ENCODE peak calls at places on chromosomes 3 and 15, in ten cellular contexts. N is tibial artery, M is ascending aorta, Y is breast epithelium, Z is activated B cell treated with CpG ODN at 0.5 μM for 24 hours, V is nephron progenitor cell, A is suprapubic skin, H is A673, D is PC-9, W is PC-3. L is an unnamed sample.

GRCh38 chr3:182136008-182136910 is 424.5 kb downstream of the SOX2 start:
- DNase-seq in N (no peak), M (no peak), Y (no peak), Z (no peak), V (no peak), A (no peak), H (no peak), D (no peak), W (no peak), L (no peak)

GRCh38 chr3:186742618-186743335 is 25.6 kb downstream of the KNG1 start:
- DNase-seq in N (no peak), M (no peak), Y (no peak), Z (no peak), V (no peak), A (no peak), H (no peak), D (no peak), W (peak), L (no peak)

GRCh38 chr3:4588410-4588809 is 95.3 kb downstream of the ITPR1 start:
- DNase-seq in N (no peak), M (no peak), Y (no peak), Z (no peak), V (no peak), A (no peak), H (no peak), D (no peak), W (peak), L (no peak)

GRCh38 chr3:115512565-115513410 is 110.5 kb upstream of the GAP43 start:
- DNase-seq in N (no peak), M (peak), Y (no peak), Z (no peak), V (peak), A (peak), H (peak), D (no peak), W (no peak), L (peak)

GRCh38 chr3:152190636-152191183 is 78.0 kb upstream of the MBNL1 start:
- DNase-seq in N (no peak), M (no peak), Y (no peak), Z (no peak), V (no peak), A (no peak), H (no peak), D (no peak), W (no peak), L (no peak)

GRCh38 chr15:65867244-65867643 is 2.0 kb upstream of the RAB11A start:
- DNase-seq in N (no peak), M (no peak), Y (no peak), Z (no peak), V (no peak), A (no peak), H (no peak), D (peak), W (no peak), L (no peak)

GRCh38 chr3:49618412-49618811 is 55.7 kb upstream of the APEH start:
- DNase-seq in N (no peak), M (no peak), Y (no peak), Z (no peak), V (no peak), A (peak), H (no peak), D (no peak), W (no peak), L (no peak)

GRCh38 chr3:5186854-5187151 is 704 bp upstream of the EDEM1 start:
- DNase-seq in N (no peak), M (no peak), Y (no peak), Z (no peak), V (no peak), A (no peak), H (peak), D (no peak), W (peak), L (no peak)

GRCh38 chr15:65076486-65077290 is at the start of gene KBTBD13:
- DNase-seq in N (peak), M (no peak), Y (no peak), Z (no peak), V (no peak), A (no peak), H (no peak), D (no peak), W (no peak), L (no peak)

GRCh38 chr15:41827290-41827879 is 507 bp upstream of the JMJD7 start:
- DNase-seq in N (no peak), M (no peak), Y (no peak), Z (peak), V (peak), A (peak), H (no peak), D (peak), W (no peak), L (no peak)

GRCh38 chr3:123602325-123602724 is 17.5 kb upstream of the HACD2 start:
- DNase-seq in N (no peak), M (no peak), Y (no peak), Z (no peak), V (no peak), A (no peak), H (peak), D (peak), W (peak), L (peak)

GRCh38 chr3:72187131-72187530 is 402.2 kb upstream of the PROK2 start:
- DNase-seq in N (no peak), M (no peak), Y (no peak), Z (no peak), V (no peak), A (no peak), H (no peak), D (no peak), W (no peak), L (no peak)

GRCh38 chr3:151630938-151631417 is 102.7 kb upstream of the AADACL2 start:
- DNase-seq in N (no peak), M (no peak), Y (no peak), Z (no peak), V (no peak), A (no peak), H (peak), D (peak), W (peak), L (no peak)

GRCh38 chr3:15081960-15082664 is 16.8 kb downstream of the RBSN start:
- DNase-seq in N (no peak), M (no peak), Y (no peak), Z (no peak), V (no peak), A (no peak), H (no peak), D (peak), W (peak), L (no peak)

GRCh38 chr3:38210141-38210757 is 44.9 kb downstream of the OXSR1 start:
- DNase-seq in N (no peak), M (no peak), Y (no peak), Z (no peak), V (no peak), A (no peak), H (no peak), D (no peak), W (no peak), L (no peak)

GRCh38 chr3:196996454-196997265 is 28.0 kb upstream of the PIGZ start:
- DNase-seq in N (peak), M (no peak), Y (no peak), Z (no peak), V (no peak), A (peak), H (no peak), D (no peak), W (no peak), L (no peak)

GRCh38 chr15:62799919-62800318 is 242.6 kb upstream of the TPM1 start:
- DNase-seq in N (no peak), M (no peak), Y (no peak), Z (no peak), V (no peak), A (no peak), H (no peak), D (no peak), W (no peak), L (no peak)

GRCh38 chr3:148223266-148223665 is 474.4 kb upstream of the AGTR1 start:
- DNase-seq in N (no peak), M (no peak), Y (no peak), Z (no peak), V (no peak), A (no peak), H (no peak), D (no peak), W (no peak), L (no peak)

GRCh38 chr3:6416049-6416661 is 444.8 kb upstream of the GRM7 start:
- DNase-seq in N (no peak), M (no peak), Y (no peak), Z (no peak), V (no peak), A (no peak), H (no peak), D (no peak), W (no peak), L (no peak)

GRCh38 chr15:77496710-77497107 is 76.0 kb downstream of the HMG20A start:
- DNase-seq in N (peak), M (peak), Y (peak), Z (peak), V (peak), A (peak), H (peak), D (peak), W (peak), L (peak)

GRCh38 chr15:52206446-52206845 is 15.3 kb upstream of the GNB5 start:
- DNase-seq in N (no peak), M (no peak), Y (no peak), Z (no peak), V (no peak), A (no peak), H (no peak), D (no peak), W (no peak), L (no peak)

GRCh38 chr15:26867199-26868007 is 541 bp downstream of the GABRA5 start:
- DNase-seq in N (no peak), M (no peak), Y (no peak), Z (no peak), V (peak), A (no peak), H (no peak), D (no peak), W (no peak), L (no peak)

GRCh38 chr15:89926158-89926557 is 13.4 kb upstream of the ARPIN start:
- DNase-seq in N (no peak), M (no peak), Y (no peak), Z (no peak), V (no peak), A (no peak), H (no peak), D (no peak), W (no peak), L (no peak)

GRCh38 chr3:183819831-183820230 is 5.5 kb downstream of the MAP6D1 start:
- DNase-seq in N (peak), M (no peak), Y (no peak), Z (no peak), V (no peak), A (no peak), H (no peak), D (no peak), W (no peak), L (no peak)

GRCh38 chr15:85124173-85124572 is 142.5 kb downstream of the PDE8A start:
- DNase-seq in N (no peak), M (no peak), Y (no peak), Z (no peak), V (no peak), A (no peak), H (no peak), D (no peak), W (no peak), L (no peak)

GRCh38 chr15:99987701-99988100 is 254.5 kb upstream of the LYSMD4 start:
- DNase-seq in N (no peak), M (no peak), Y (no peak), Z (no peak), V (no peak), A (no peak), H (no peak), D (no peak), W (no peak), L (no peak)

GRCh38 chr3:150293401-150294001 is 114.6 kb upstream of the TSC22D2 start:
- DNase-seq in N (no peak), M (no peak), Y (no peak), Z (no peak), V (no peak), A (no peak), H (no peak), D (no peak), W (peak), L (no peak)

GRCh38 chr3:140238646-140239314 is 303.8 kb downstream of the CLSTN2 start:
- DNase-seq in N (no peak), M (no peak), Y (no peak), Z (no peak), V (no peak), A (no peak), H (no peak), D (no peak), W (no peak), L (no peak)

GRCh38 chr3:184361932-184362667 is 590 bp downstream of the POLR2H start:
- DNase-seq in N (peak), M (peak), Y (no peak), Z (peak), V (peak), A (peak), H (peak), D (peak), W (peak), L (peak)

GRCh38 chr3:119223511-119223910 is 17.2 kb downstream of the B4GALT4 start:
- DNase-seq in N (no peak), M (no peak), Y (no peak), Z (no peak), V (no peak), A (no peak), H (no peak), D (no peak), W (no peak), L (no peak)

GRCh38 chr15:38453971-38454686 is at the start of gene FAM98B:
- DNase-seq in N (peak), M (peak), Y (peak), Z (peak), V (peak), A (peak), H (peak), D (peak), W (peak), L (peak)
- TF ChIP-seq CTCF in N (no peak), M (no peak), Y (no peak), Z (no peak), V (no peak), A (no peak), H (peak), D (no peak), W (no peak), L (no peak)

DNA sequence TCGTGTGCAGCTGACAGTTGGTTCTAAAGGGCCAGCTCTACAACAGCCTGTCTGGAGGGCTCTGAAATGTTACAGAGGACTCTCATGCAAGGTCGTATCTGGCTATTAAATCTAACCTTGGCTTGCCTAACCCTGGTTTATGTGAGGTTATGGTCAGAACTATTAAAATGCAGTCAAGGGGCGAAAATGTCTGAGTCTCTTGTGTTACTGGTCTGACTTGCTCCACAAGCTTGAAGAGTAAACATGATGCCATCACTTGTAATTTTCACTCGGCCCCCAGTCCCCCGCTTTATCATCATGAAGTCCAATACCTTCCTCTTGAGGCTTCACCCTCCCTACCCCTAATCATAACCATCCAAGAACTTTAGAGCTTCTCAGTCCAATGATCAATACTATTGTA is 9.4 kb downstream of the ENTPD3 start:
- DNase-seq in N (no peak), M (no peak), Y (no peak), Z (no peak), V (no peak), A (no peak), H (no peak), D (peak), W (peak), L (no peak)
- TF ChIP-seq CTCF in N (no peak), M (no peak), Y (no peak), Z (no peak), V (no peak), A (no peak), H (peak), D (no peak), W (no peak), L (no peak)

GRCh38 chr3:58626841-58627579 is 39.6 kb downstream of the FAM3D start:
- DNase-seq in N (no peak), M (no peak), Y (no peak), Z (no peak), V (no peak), A (no peak), H (no peak), D (no peak), W (no peak), L (no peak)
- TF ChIP-seq CTCF in N (no peak), M (no peak), Y (no peak), Z (no peak), V (no peak), A (no peak), H (no peak), D (no peak), W (no peak), L (no peak)

GRCh38 chr3:153835540-153835939 is 285.6 kb upstream of the ARHGEF26 start:
- DNase-seq in N (no peak), M (no peak), Y (no peak), Z (no peak), V (no peak), A (no peak), H (no peak), D (no peak), W (peak), L (no peak)
- TF ChIP-seq CTCF in N (no peak), M (no peak), Y (no peak), Z (no peak), V (no peak), A (no peak), H (peak), D (no peak), W (peak), L (no peak)

GRCh38 chr3:46695177-46695961 is 1.9 kb upstream of the ALS2CL start:
- DNase-seq in N (peak), M (peak), Y (no peak), Z (no peak), V (peak), A (peak), H (peak), D (no peak), W (peak), L (peak)
- TF ChIP-seq CTCF in N (no peak), M (no peak), Y (peak), Z (no peak), V (peak), A (peak), H (peak), D (peak), W (peak), L (peak)

GRCh38 chr3:132722165-132723023 is at the start of gene NPHP3:
- DNase-seq in N (peak), M (peak), Y (peak), Z (peak), V (peak), A (peak), H (peak), D (peak), W (peak), L (peak)
- TF ChIP-seq CTCF in N (no peak), M (no peak), Y (peak), Z (no peak), V (no peak), A (no peak), H (no peak), D (no peak), W (no peak), L (no peak)

GRCh38 chr15:34618073-34618472 is 34.6 kb upstream of the GOLGA8B start:
- DNase-seq in N (no peak), M (no peak), Y (no peak), Z (no peak), V (no peak), A (no peak), H (no peak), D (no peak), W (no peak), L (no peak)

GRCh38 chr15:34619151-34619550 is 35.7 kb upstream of the GOLGA8B start:
- DNase-seq in N (no peak), M (no peak), Y (no peak), Z (no peak), V (no peak), A (no peak), H (no peak), D (no peak), W (no peak), L (no peak)

GRCh38 chr15:34620814-34621213 is 37.4 kb upstream of the GOLGA8B start:
- DNase-seq in N (no peak), M (no peak), Y (no peak), Z (no peak), V (no peak), A (no peak), H (peak), D (no peak), W (peak), L (no peak)

GRCh38 chr15:34620122-34620521 is 36.7 kb upstream of the GOLGA8B start:
- DNase-seq in N (no peak), M (no peak), Y (no peak), Z (no peak), V (no peak), A (no peak), H (no peak), D (no peak), W (no peak), L (no peak)

GRCh38 chr15:34621675-34622074 is 38.2 kb upstream of the GOLGA8B start:
- DNase-seq in N (no peak), M (no peak), Y (no peak), Z (no peak), V (no peak), A (no peak), H (peak), D (no peak), W (peak), L (no peak)
- TF ChIP-seq CTCF in N (peak), M (peak), Y (no peak), Z (no peak), V (no peak), A (no peak), H (peak), D (peak), W (peak), L (no peak)

DNA sequence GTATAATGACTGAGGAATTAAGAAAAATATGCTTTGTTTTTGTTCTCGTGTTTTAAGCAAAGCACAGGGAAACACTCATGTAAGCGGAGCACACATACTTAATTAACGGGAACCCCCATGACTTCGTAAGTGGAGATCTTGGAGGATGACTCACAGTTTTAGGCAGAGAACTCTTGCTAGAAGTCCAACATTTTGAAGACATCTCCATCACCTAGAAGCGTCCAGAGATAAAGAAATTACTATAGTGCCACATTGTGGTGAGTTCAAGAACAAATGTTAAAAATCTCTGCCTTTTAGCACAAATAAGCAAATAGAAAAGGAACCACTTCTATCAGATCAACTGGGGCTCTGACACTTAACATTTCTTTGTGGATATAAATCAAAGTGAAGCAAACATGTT is 194.1 kb upstream of the ARHGEF26 start:
- DNase-seq in N (no peak), M (no peak), Y (no peak), Z (no peak), V (no peak), A (no peak), H (peak), D (no peak), W (peak), L (no peak)
- TF ChIP-seq CTCF in N (no peak), M (no peak), Y (no peak), Z (no peak), V (no peak), A (no peak), H (peak), D (peak), W (peak), L (peak)

GRCh38 chr15:70669006-70669602 is 94.3 kb downstream of the UACA start:
- DNase-seq in N (no peak), M (no peak), Y (no peak), Z (no peak), V (no peak), A (no peak), H (peak), D (no peak), W (no peak), L (no peak)

GRCh38 chr15:70672081-70672480 is 91.3 kb downstream of the UACA start:
- DNase-seq in N (no peak), M (no peak), Y (no peak), Z (no peak), V (no peak), A (no peak), H (no peak), D (no peak), W (no peak), L (no peak)

GRCh38 chr15:70669966-70670658 is 93.2 kb downstream of the UACA start:
- DNase-seq in N (no peak), M (no peak), Y (no peak), Z (no peak), V (no peak), A (no peak), H (peak), D (no peak), W (no peak), L (peak)

GRCh38 chr15:70665599-70665998 is 97.8 kb downstream of the UACA start:
- DNase-seq in N (no peak), M (no peak), Y (no peak), Z (no peak), V (no peak), A (no peak), H (no peak), D (no peak), W (no peak), L (no peak)

DNA sequence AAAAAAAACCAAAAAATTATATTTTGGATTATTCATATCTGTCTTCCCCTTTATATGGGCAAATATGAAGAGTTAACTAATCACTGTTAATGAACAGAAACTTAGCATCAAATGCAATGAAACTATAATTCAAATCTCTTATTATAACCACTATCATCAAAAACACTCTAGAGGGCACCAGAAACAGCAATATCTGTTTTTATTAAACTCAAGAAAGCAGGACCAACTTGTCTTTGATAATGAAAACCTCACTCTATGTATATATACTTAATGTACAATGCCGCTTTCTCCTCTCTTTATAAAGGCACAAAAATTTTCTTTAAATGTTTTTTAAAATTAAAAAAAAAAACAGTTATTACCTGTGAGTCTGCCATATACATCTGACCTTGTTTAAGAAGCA is 92.7 kb downstream of the UACA start:
- DNase-seq in N (no peak), M (no peak), Y (no peak), Z (no peak), V (no peak), A (no peak), H (peak), D (no peak), W (peak), L (no peak)
- TF ChIP-seq CTCF in N (peak), M (peak), Y (no peak), Z (no peak), V (no peak), A (no peak), H (peak), D (peak), W (peak), L (no peak)